ENCODE peak calls at places on chromosomes 2 and 18, in five cellular contexts. One of them, this sample, is unnamed.

GRCh38 chr18:7844418-7844817 is 277.3 kb downstream of the PTPRM start:
- DNase-seq in IMR-90: peak
- DNase-seq in SK-N-SH: no peak
- DNase-seq in K562: no peak
- DNase-seq in GM12878: no peak
- DNase-seq in this sample: no peak

GRCh38 chr2:31269087-31269486 is 35.1 kb downstream of the EHD3 start:
- DNase-seq in IMR-90: peak
- DNase-seq in SK-N-SH: no peak
- DNase-seq in K562: no peak
- DNase-seq in GM12878: no peak
- DNase-seq in this sample: no peak

GRCh38 chr2:241863021-241863954 is 4.6 kb upstream of the PDCD1 start:
- DNase-seq in IMR-90: peak
- DNase-seq in SK-N-SH: peak
- DNase-seq in K562: no peak
- DNase-seq in GM12878: no peak
- DNase-seq in this sample: no peak

GRCh38 chr2:18924905-18925691 is 335.7 kb upstream of the NT5C1B start:
- DNase-seq in IMR-90: peak
- DNase-seq in SK-N-SH: no peak
- DNase-seq in K562: no peak
- DNase-seq in GM12878: no peak
- DNase-seq in this sample: no peak

GRCh38 chr2:99880148-99880983 is 262.0 kb downstream of the AFF3 start:
- DNase-seq in IMR-90: peak
- DNase-seq in SK-N-SH: peak
- DNase-seq in K562: no peak
- DNase-seq in GM12878: no peak
- DNase-seq in this sample: no peak

GRCh38 chr18:57475408-57475807 is 40.2 kb downstream of the ONECUT2 start:
- DNase-seq in IMR-90: no peak
- DNase-seq in SK-N-SH: no peak
- DNase-seq in K562: no peak
- DNase-seq in GM12878: no peak
- DNase-seq in this sample: no peak

GRCh38 chr2:71785550-71785951 is 332.2 kb downstream of the DYSF start:
- DNase-seq in IMR-90: no peak
- DNase-seq in SK-N-SH: peak
- DNase-seq in K562: no peak
- DNase-seq in GM12878: no peak
- DNase-seq in this sample: no peak

GRCh38 chr2:25692737-25693445 is 19.5 kb upstream of the DTNB start:
- DNase-seq in IMR-90: no peak
- DNase-seq in SK-N-SH: no peak
- DNase-seq in K562: no peak
- DNase-seq in GM12878: no peak
- DNase-seq in this sample: no peak

GRCh38 chr2:128442053-128442751 is 123.5 kb upstream of the HS6ST1 start:
- DNase-seq in IMR-90: peak
- DNase-seq in SK-N-SH: no peak
- DNase-seq in K562: no peak
- DNase-seq in GM12878: no peak
- DNase-seq in this sample: no peak

GRCh38 chr2:128444044-128444771 is 125.5 kb upstream of the HS6ST1 start:
- DNase-seq in IMR-90: no peak
- DNase-seq in SK-N-SH: peak
- DNase-seq in K562: no peak
- DNase-seq in GM12878: no peak
- DNase-seq in this sample: no peak

GRCh38 chr2:128441341-128442052 is 122.8 kb upstream of the HS6ST1 start:
- DNase-seq in IMR-90: no peak
- DNase-seq in SK-N-SH: no peak
- DNase-seq in K562: no peak
- DNase-seq in GM12878: no peak
- DNase-seq in this sample: no peak

GRCh38 chr2:128444816-128445532 is 126.3 kb upstream of the HS6ST1 start:
- DNase-seq in IMR-90: peak
- DNase-seq in SK-N-SH: no peak
- DNase-seq in K562: no peak
- DNase-seq in GM12878: no peak
- DNase-seq in this sample: no peak

DNA sequence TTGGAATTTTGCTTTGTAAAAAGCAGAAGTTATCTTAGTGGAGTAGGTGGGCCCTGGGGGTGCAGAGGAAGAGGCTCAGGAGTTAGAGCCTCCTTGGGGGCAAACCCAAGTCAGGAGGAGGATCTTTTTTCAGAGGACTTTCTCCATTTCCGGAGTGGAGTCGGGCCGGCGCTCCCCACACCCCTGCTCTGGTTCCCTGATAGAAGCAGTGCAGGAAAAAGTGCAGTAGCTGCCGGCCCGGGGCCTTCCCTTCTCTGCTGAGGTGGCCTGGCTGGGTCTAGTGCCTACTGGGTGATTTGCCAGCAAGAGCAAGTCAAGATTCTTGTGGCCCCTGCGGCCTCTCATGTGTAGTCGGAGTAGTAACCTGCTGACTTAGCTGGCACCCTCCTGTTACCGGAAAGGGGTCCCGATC is 124.2 kb upstream of the HS6ST1 start:
- DNase-seq in IMR-90: no peak
- DNase-seq in SK-N-SH: no peak
- DNase-seq in K562: no peak
- DNase-seq in GM12878: no peak
- DNase-seq in this sample: no peak
- TF ChIP-seq USF2 in IMR-90: no peak
- TF ChIP-seq USF2 in SK-N-SH: no peak
- TF ChIP-seq USF2 in K562: no peak
- TF ChIP-seq USF2 in GM12878: no peak
- TF ChIP-seq USF2 in this sample: no peak

GRCh38 chr18:62957885-62958472 is 242.6 kb downstream of the PHLPP1 start:
- DNase-seq in IMR-90: peak
- DNase-seq in SK-N-SH: no peak
- DNase-seq in K562: no peak
- DNase-seq in GM12878: no peak
- DNase-seq in this sample: no peak
- TF ChIP-seq RCOR1 in IMR-90: no peak
- TF ChIP-seq RCOR1 in SK-N-SH: no peak
- TF ChIP-seq RCOR1 in K562: no peak
- TF ChIP-seq RCOR1 in GM12878: no peak
- TF ChIP-seq RCOR1 in this sample: no peak

GRCh38 chr18:48764452-48764851 is 186.3 kb downstream of the SMAD7 start:
- DNase-seq in IMR-90: no peak
- DNase-seq in SK-N-SH: no peak
- DNase-seq in K562: no peak
- DNase-seq in GM12878: no peak
- DNase-seq in this sample: no peak

GRCh38 chr18:48767090-48767670 is 183.6 kb downstream of the SMAD7 start:
- DNase-seq in IMR-90: peak
- DNase-seq in SK-N-SH: peak
- DNase-seq in K562: no peak
- DNase-seq in GM12878: no peak
- DNase-seq in this sample: no peak

GRCh38 chr18:48766487-48766886 is 184.3 kb downstream of the SMAD7 start:
- DNase-seq in IMR-90: no peak
- DNase-seq in SK-N-SH: no peak
- DNase-seq in K562: no peak
- DNase-seq in GM12878: no peak
- DNase-seq in this sample: no peak

GRCh38 chr18:48765053-48765452 is 185.7 kb downstream of the SMAD7 start:
- DNase-seq in IMR-90: no peak
- DNase-seq in SK-N-SH: no peak
- DNase-seq in K562: no peak
- DNase-seq in GM12878: no peak
- DNase-seq in this sample: no peak

GRCh38 chr18:48766025-48766424 is 184.7 kb downstream of the SMAD7 start:
- DNase-seq in IMR-90: peak
- DNase-seq in SK-N-SH: no peak
- DNase-seq in K562: no peak
- DNase-seq in GM12878: no peak
- DNase-seq in this sample: no peak
- TF ChIP-seq USF2 in IMR-90: peak
- TF ChIP-seq USF2 in SK-N-SH: no peak
- TF ChIP-seq USF2 in K562: no peak
- TF ChIP-seq USF2 in GM12878: no peak
- TF ChIP-seq USF2 in this sample: no peak

GRCh38 chr18:39448942-39449341 is 1883.3 kb upstream of the CELF4 start:
- DNase-seq in IMR-90: peak
- DNase-seq in SK-N-SH: no peak
- DNase-seq in K562: no peak
- DNase-seq in GM12878: no peak
- DNase-seq in this sample: no peak
- TF ChIP-seq RCOR1 in IMR-90: no peak
- TF ChIP-seq RCOR1 in SK-N-SH: no peak
- TF ChIP-seq RCOR1 in K562: no peak
- TF ChIP-seq RCOR1 in GM12878: no peak
- TF ChIP-seq RCOR1 in this sample: no peak

DNA sequence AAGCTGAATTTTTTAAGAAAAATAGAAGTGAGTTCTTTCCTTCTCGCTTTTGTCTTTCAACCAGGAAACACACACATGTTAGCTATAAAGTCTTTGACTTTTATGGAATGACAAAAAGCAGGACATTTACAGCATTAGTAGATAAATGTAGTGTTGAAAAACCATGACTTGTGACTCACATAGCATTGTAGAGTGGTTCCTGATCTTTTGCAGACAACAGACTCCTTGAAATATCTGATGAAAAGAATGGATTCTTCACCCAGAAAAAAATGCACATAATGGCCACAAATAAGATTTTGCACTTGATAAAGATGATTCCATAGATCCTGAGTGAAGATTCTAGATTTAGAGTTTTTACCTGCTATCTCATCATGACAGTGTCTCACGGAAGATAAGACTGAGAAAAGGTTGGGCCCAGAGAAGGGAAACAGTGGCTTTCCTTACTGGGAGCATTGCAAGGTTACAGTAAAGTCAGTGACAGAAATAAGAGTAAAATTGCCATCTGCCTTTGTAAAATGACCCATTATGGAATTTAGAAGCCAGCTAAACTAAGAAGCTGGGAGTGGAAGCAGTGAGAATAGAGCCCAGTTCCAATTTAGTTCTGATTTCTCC is 14.0 kb downstream of the SMARCAL1 start:
- DNase-seq in IMR-90: no peak
- DNase-seq in SK-N-SH: no peak
- DNase-seq in K562: no peak
- DNase-seq in GM12878: no peak
- DNase-seq in this sample: no peak
- TF ChIP-seq USF2 in IMR-90: no peak
- TF ChIP-seq USF2 in SK-N-SH: no peak
- TF ChIP-seq USF2 in K562: no peak
- TF ChIP-seq USF2 in GM12878: no peak
- TF ChIP-seq USF2 in this sample: no peak

GRCh38 chr2:69969991-69970390 is 8.6 kb upstream of the ASPRV1 start:
- DNase-seq in IMR-90: no peak
- DNase-seq in SK-N-SH: no peak
- DNase-seq in K562: no peak
- DNase-seq in GM12878: no peak
- DNase-seq in this sample: no peak

GRCh38 chr2:69966496-69966895 is 5.1 kb upstream of the ASPRV1 start:
- DNase-seq in IMR-90: no peak
- DNase-seq in SK-N-SH: no peak
- DNase-seq in K562: no peak
- DNase-seq in GM12878: no peak
- DNase-seq in this sample: no peak

GRCh38 chr2:69968609-69969008 is 7.2 kb upstream of the ASPRV1 start:
- DNase-seq in IMR-90: no peak
- DNase-seq in SK-N-SH: no peak
- DNase-seq in K562: no peak
- DNase-seq in GM12878: no peak
- DNase-seq in this sample: no peak

GRCh38 chr2:69965756-69966447 is 4.5 kb upstream of the ASPRV1 start:
- DNase-seq in IMR-90: no peak
- DNase-seq in SK-N-SH: no peak
- DNase-seq in K562: no peak
- DNase-seq in GM12878: no peak
- DNase-seq in this sample: no peak

DNA sequence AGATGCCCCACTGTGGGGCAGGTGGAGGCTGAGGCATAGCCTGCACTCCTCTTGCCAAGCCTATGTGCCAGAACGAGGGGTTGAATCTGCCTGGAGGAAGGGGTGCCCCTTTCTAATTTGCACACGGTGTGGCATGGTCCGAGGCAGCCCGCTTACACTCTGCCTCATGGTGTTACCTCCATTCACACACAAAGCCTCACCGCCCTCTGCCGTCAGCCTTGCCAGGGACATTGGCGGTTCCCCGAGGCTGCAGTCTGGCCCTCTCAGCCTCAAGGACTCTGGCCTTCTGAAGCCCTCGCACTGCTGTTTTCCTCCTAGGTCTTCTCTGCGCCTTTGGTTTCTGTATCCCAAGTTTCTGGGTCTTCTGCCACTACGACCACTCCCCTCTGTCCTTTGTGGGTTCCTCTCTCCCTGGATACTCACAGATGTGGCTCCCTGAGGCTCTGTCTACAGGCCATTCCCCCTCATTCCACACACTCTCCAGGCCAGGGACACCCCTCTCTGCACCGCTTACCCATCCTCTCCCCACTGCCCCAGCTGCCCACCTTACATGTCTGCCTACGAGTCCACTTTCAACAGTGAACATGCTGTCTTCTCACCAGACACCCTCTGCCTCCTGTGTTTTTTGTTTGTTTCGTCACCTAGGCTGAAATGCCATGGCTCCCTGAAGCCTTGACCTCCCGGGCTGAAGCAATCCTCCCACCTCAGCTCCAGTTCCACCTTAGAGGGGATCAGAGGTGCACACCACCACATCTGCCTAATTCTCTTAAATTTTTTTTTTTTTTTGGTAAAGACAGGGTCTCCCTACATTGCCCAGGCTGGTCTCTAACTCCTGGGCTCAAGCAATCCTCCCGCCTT is 7.9 kb upstream of the ASPRV1 start:
- DNase-seq in IMR-90: no peak
- DNase-seq in SK-N-SH: no peak
- DNase-seq in K562: no peak
- DNase-seq in GM12878: no peak
- DNase-seq in this sample: no peak
- TF ChIP-seq RCOR1 in IMR-90: no peak
- TF ChIP-seq RCOR1 in SK-N-SH: no peak
- TF ChIP-seq RCOR1 in K562: no peak
- TF ChIP-seq RCOR1 in GM12878: no peak
- TF ChIP-seq RCOR1 in this sample: no peak

GRCh38 chr2:45952591-45952990 is 301.1 kb downstream of the PRKCE start:
- DNase-seq in IMR-90: no peak
- DNase-seq in SK-N-SH: no peak
- DNase-seq in K562: no peak
- DNase-seq in GM12878: no peak
- DNase-seq in this sample: no peak

GRCh38 chr2:45953376-45954050 is 302.0 kb downstream of the PRKCE start:
- DNase-seq in IMR-90: no peak
- DNase-seq in SK-N-SH: no peak
- DNase-seq in K562: no peak
- DNase-seq in GM12878: no peak
- DNase-seq in this sample: no peak

GRCh38 chr2:45950606-45951005 is 299.1 kb downstream of the PRKCE start:
- DNase-seq in IMR-90: no peak
- DNase-seq in SK-N-SH: no peak
- DNase-seq in K562: no peak
- DNase-seq in GM12878: no peak
- DNase-seq in this sample: no peak

GRCh38 chr2:45954233-45954850 is 302.9 kb downstream of the PRKCE start:
- DNase-seq in IMR-90: no peak
- DNase-seq in SK-N-SH: no peak
- DNase-seq in K562: no peak
- DNase-seq in GM12878: no peak
- DNase-seq in this sample: no peak

GRCh38 chr2:45951025-45951737 is 299.7 kb downstream of the PRKCE start:
- DNase-seq in IMR-90: no peak
- DNase-seq in SK-N-SH: no peak
- DNase-seq in K562: no peak
- DNase-seq in GM12878: no peak
- DNase-seq in this sample: no peak
- TF ChIP-seq USF2 in IMR-90: no peak
- TF ChIP-seq USF2 in SK-N-SH: no peak
- TF ChIP-seq USF2 in K562: no peak
- TF ChIP-seq USF2 in GM12878: no peak
- TF ChIP-seq USF2 in this sample: no peak